ENCODE peak calls at places on chromosomes 16 and 17, in nine cellular contexts. G is IMR-90, T is activated T-cell treated with anti-CD3 and anti-CD28 coated beads for 4 hours, F is frontal cortex, E is thyroid gland, D is heart left ventricle, U is T-helper 17 cell, L is AG04450, I is DMS153. B is an unnamed sample.

GRCh38 chr16:74903095-74903494 is 81.8 kb downstream of the WDR59 start:
- DNase-seq in I (no peak), F (no peak), G (no peak), E (no peak), L (no peak), U (no peak), D (no peak), T (no peak), B (no peak)

GRCh38 chr16:54048994-54049929 is 237.3 kb downstream of the IRX3 start:
- DNase-seq in I (no peak), L (no peak), D (no peak), U (no peak), F (no peak), E (no peak), T (no peak), G (no peak), B (no peak)

GRCh38 chr16:55949518-55949917 is 74.3 kb upstream of the CES5A start:
- DNase-seq in D (no peak), U (no peak), E (no peak), G (peak), F (no peak), T (no peak), I (no peak), L (no peak), B (no peak)

GRCh38 chr16:89565506-89566372 is 5.3 kb downstream of the RPL13 start:
- DNase-seq in F (peak), L (no peak), G (peak), I (no peak), T (peak), E (peak), U (no peak), D (peak), B (no peak)

GRCh38 chr17:37787055-37787720 is 42.3 kb upstream of the HNF1B start:
- DNase-seq in U (no peak), T (no peak), F (peak), D (no peak), I (no peak), E (no peak), G (peak), L (no peak), B (no peak)

GRCh38 chr17:39704821-39705551 is 5.1 kb downstream of the ERBB2 start:
- DNase-seq in D (peak), U (no peak), L (no peak), T (no peak), G (peak), F (no peak), E (no peak), I (no peak), B (no peak)

GRCh38 chr17:30716461-30717289 is 107.8 kb downstream of the CRLF3 start:
- DNase-seq in G (peak), I (no peak), T (no peak), F (no peak), L (no peak), D (no peak), E (no peak), U (no peak), B (no peak)

GRCh38 chr16:35391328-35391727 is 1931.9 kb downstream of the TP53TG3F start:
- DNase-seq in E (no peak), D (no peak), G (peak), I (peak), U (no peak), F (no peak), L (no peak), T (no peak), B (peak)

GRCh38 chr17:6269474-6269873 is 165.4 kb downstream of the AIPL1 start:
- DNase-seq in E (peak), U (no peak), I (no peak), F (no peak), D (no peak), T (no peak), L (peak), G (peak), B (no peak)